ENCODE peak calls at places on chromosome 6, in six cellular contexts. D is A549; G is T-helper 2 cell; U is C1 segment of cervical spinal cord; A is fibroblast of gingiva; F is activated CD4-positive, CD25-positive, alpha-beta regulatory T cell treated with anti-CD3 and anti-CD28 coated beads, Interleukin-2, amount 50 U/mL, for 72 hours. I is an unnamed sample.

GRCh38 chr6:148342146-148343027 is at the start of gene SASH1:
- DNase-seq in F (peak), G (no peak), D (peak), A (peak), U (peak), I (peak)

GRCh38 chr6:24492475-24492874 is 2.3 kb upstream of the ALDH5A1 start:
- DNase-seq in D (peak), A (no peak), U (no peak), G (no peak), F (no peak), I (no peak)

GRCh38 chr6:149856256-149856994 is 7.7 kb downstream of the LRP11 start:
- DNase-seq in D (no peak), A (no peak), U (no peak), G (no peak), F (no peak), I (no peak)

GRCh38 chr6:154592199-154592860 is 81.8 kb upstream of the CNKSR3 start:
- DNase-seq in G (no peak), U (no peak), A (no peak), D (no peak), F (no peak), I (no peak)

GRCh38 chr6:79536615-79536968 is 638 bp downstream of the LCA5 start:
- DNase-seq in A (peak), G (no peak), F (no peak), U (no peak), D (no peak), I (peak)

GRCh38 chr6:24431045-24431451 is 28.3 kb downstream of the MRS2 start:
- DNase-seq in D (peak), G (no peak), F (no peak), U (no peak), A (peak), I (peak)

GRCh38 chr6:91497770-91498169 is 910.9 kb upstream of the MAP3K7 start:
- DNase-seq in A (no peak), F (no peak), G (no peak), D (no peak), U (no peak), I (no peak)

GRCh38 chr6:91317984-91318383 is 731.1 kb upstream of the MAP3K7 start:
- DNase-seq in U (no peak), D (no peak), A (no peak), G (no peak), F (no peak), I (no peak)

GRCh38 chr6:42532038-42532669 is 31.7 kb upstream of the UBR2 start:
- DNase-seq in A (peak), G (no peak), D (peak), F (no peak), U (no peak), I (peak)

GRCh38 chr6:68080074-68080473 is 555.0 kb upstream of the ADGRB3 start:
- DNase-seq in G (no peak), U (no peak), D (no peak), F (no peak), A (no peak), I (no peak)

GRCh38 chr6:80769101-80769500 is 662.6 kb downstream of the BCKDHB start:
- DNase-seq in D (no peak), G (no peak), A (peak), F (no peak), U (no peak), I (no peak)

GRCh38 chr6:28336284-28337024 is 506 bp upstream of the ZSCAN31 start:
- DNase-seq in U (no peak), A (peak), F (no peak), G (no peak), D (no peak), I (peak)

GRCh38 chr6:98260382-98260781 is 574.0 kb upstream of the POU3F2 start:
- DNase-seq in G (no peak), A (no peak), F (no peak), D (no peak), U (no peak), I (no peak)

GRCh38 chr6:140001851-140002301 is 627.4 kb upstream of the CITED2 start:
- DNase-seq in G (no peak), D (no peak), U (no peak), F (no peak), A (peak), I (no peak)

GRCh38 chr6:40356242-40356910 is 230.8 kb downstream of the LRFN2 start:
- DNase-seq in U (no peak), A (no peak), G (no peak), F (no peak), D (no peak), I (no peak)

GRCh38 chr6:109834131-109834530 is 143.0 kb downstream of the FIG4 start:
- DNase-seq in G (no peak), F (no peak), A (no peak), D (no peak), U (no peak), I (peak)

GRCh38 chr6:132937466-132937906 is 123.1 kb downstream of the RPS12 start:
- DNase-seq in F (no peak), A (peak), D (peak), U (no peak), G (no peak), I (peak)

GRCh38 chr6:11975353-11975977 is 36.6 kb upstream of the HIVEP1 start:
- DNase-seq in G (no peak), F (no peak), A (no peak), D (no peak), U (no peak), I (no peak)

GRCh38 chr6:41767112-41767946 is 12.4 kb downstream of the FRS3 start:
- DNase-seq in A (peak), U (no peak), G (no peak), D (peak), F (no peak), I (no peak)

GRCh38 chr6:100065348-100065747 is 71.3 kb upstream of the MCHR2 start:
- DNase-seq in D (no peak), F (no peak), A (no peak), U (no peak), G (no peak), I (no peak)

GRCh38 chr6:131657630-131658111 is 20.6 kb downstream of the ENPP3 start:
- DNase-seq in G (no peak), F (no peak), D (no peak), U (no peak), A (no peak), I (no peak)

GRCh38 chr6:46014511-46015118 is 1.0 kb downstream of the CLIC5 start:
- DNase-seq in G (peak), U (no peak), A (no peak), D (no peak), F (peak), I (no peak)

GRCh38 chr6:138086573-138087196 is 20.5 kb downstream of the PERP start:
- DNase-seq in U (no peak), A (no peak), F (no peak), D (peak), G (no peak), I (peak)

GRCh38 chr6:100347901-100348550 is 116.7 kb downstream of the SIM1 start:
- DNase-seq in A (peak), G (no peak), U (no peak), D (no peak), F (no peak), I (no peak)